ENCODE peak calls at places on chromosome 5, in four cellular contexts. O is body of pancreas, U is endothelial cell, A is psoas muscle. E is an unnamed sample.

GRCh38 chr5:16819522-16820167 is 116.4 kb downstream of the MYO10 start:
- DNase-seq in O (no peak), U (no peak), A (no peak), E (no peak)

GRCh38 chr5:74679968-74680367 is 5.1 kb upstream of the HEXB start:
- DNase-seq in O (no peak), U (no peak), A (no peak), E (no peak)

GRCh38 chr5:139751236-139751635 is 44.4 kb upstream of the PSD2 start:
- DNase-seq in O (no peak), U (no peak), A (no peak), E (no peak)

GRCh38 chr5:90940227-90940995 is 381.8 kb downstream of the ADGRV1 start:
- DNase-seq in O (no peak), U (peak; percentile 11), A (no peak), E (peak; percentile 42)

GRCh38 chr5:71836084-71836483 is 117.0 kb downstream of the CARTPT start:
- DNase-seq in O (no peak), U (no peak), A (no peak), E (no peak)

GRCh38 chr5:171418982-171419662 is at the start of gene FGF18:
- DNase-seq in O (no peak), U (peak; percentile 49), A (peak; percentile 69), E (peak; percentile 69)

GRCh38 chr5:29896651-29897050 is 1296.8 kb upstream of the CDH6 start:
- DNase-seq in O (no peak), U (no peak), A (no peak), E (no peak)

GRCh38 chr5:593511-593910 is 18.6 kb upstream of the CEP72 start:
- DNase-seq in O (no peak), U (no peak), A (no peak), E (no peak)

GRCh38 chr5:6436715-6437340 is 11.8 kb upstream of the UBE2QL1 start:
- DNase-seq in O (no peak), U (no peak), A (no peak), E (no peak)

GRCh38 chr5:80186634-80187033 is 69.2 kb downstream of the SERINC5 start:
- DNase-seq in O (no peak), U (no peak), A (no peak), E (peak; percentile 73)

GRCh38 chr5:57841671-57842375 is 359.2 kb upstream of the ACTBL2 start:
- DNase-seq in O (no peak), U (peak; percentile 17), A (no peak), E (peak; percentile 50)

GRCh38 chr5:81778642-81779041 is 27.7 kb upstream of the SSBP2 start:
- DNase-seq in O (no peak), U (no peak), A (no peak), E (no peak)

GRCh38 chr5:95620870-95621838 is 1.3 kb downstream of the GPR150 start:
- DNase-seq in O (peak; percentile 64), U (peak; percentile 53), A (peak; percentile 64), E (peak; percentile 50)

GRCh38 chr5:177403194-177403825 is 2.8 kb upstream of the PFN3 start:
- DNase-seq in O (peak; percentile 28), U (no peak), A (peak; percentile 54), E (peak; percentile 44)

GRCh38 chr5:109455598-109456096 is 45.9 kb upstream of the PJA2 start:
- DNase-seq in O (no peak), U (no peak), A (no peak), E (peak; percentile 71)

E was measured in Calu3.